ENCODE peak calls at places on chromosomes 7 and 10, in four cellular contexts. One of them, this sample, is unnamed.

GRCh38 chr7:138374119-138374693 is 85.9 kb upstream of the TRIM24 start:
- DNase-seq in IMR-90: no peak
- DNase-seq in A549: no peak
- DNase-seq in K562: peak
- DNase-seq in this sample: no peak

GRCh38 chr10:78621183-78621789 is 447.5 kb upstream of the ZMIZ1 start:
- DNase-seq in IMR-90: no peak
- DNase-seq in A549: no peak
- DNase-seq in K562: no peak
- DNase-seq in this sample: peak

GRCh38 chr10:76040107-76040829 is 608.8 kb downstream of the LRMDA start:
- DNase-seq in IMR-90: no peak
- DNase-seq in A549: no peak
- DNase-seq in K562: no peak
- DNase-seq in this sample: no peak

GRCh38 chr7:30041526-30042269 is 13.5 kb downstream of the PLEKHA8 start:
- DNase-seq in IMR-90: peak
- DNase-seq in A549: no peak
- DNase-seq in K562: no peak
- DNase-seq in this sample: no peak

GRCh38 chr10:80964955-80965614 is 427.4 kb downstream of the SH2D4B start:
- DNase-seq in IMR-90: no peak
- DNase-seq in A549: no peak
- DNase-seq in K562: no peak
- DNase-seq in this sample: no peak

GRCh38 chr10:84845628-84846261 is 517.4 kb downstream of the CCSER2 start:
- DNase-seq in IMR-90: no peak
- DNase-seq in A549: peak
- DNase-seq in K562: no peak
- DNase-seq in this sample: peak

GRCh38 chr10:114768394-114768786 is 53.2 kb upstream of the FHIP2A start:
- DNase-seq in IMR-90: no peak
- DNase-seq in A549: no peak
- DNase-seq in K562: no peak
- DNase-seq in this sample: no peak

GRCh38 chr10:48199580-48200377 is 74.7 kb downstream of the FRMPD2 start:
- DNase-seq in IMR-90: peak
- DNase-seq in A549: peak
- DNase-seq in K562: no peak
- DNase-seq in this sample: no peak

GRCh38 chr7:133207687-133208086 is 45.2 kb upstream of the EXOC4 start:
- DNase-seq in IMR-90: no peak
- DNase-seq in A549: peak
- DNase-seq in K562: peak
- DNase-seq in this sample: peak

GRCh38 chr7:25857376-25858067 is 294.5 kb upstream of the NFE2L3 start:
- DNase-seq in IMR-90: peak
- DNase-seq in A549: peak
- DNase-seq in K562: peak
- DNase-seq in this sample: no peak

GRCh38 chr7:104552102-104552501 is 223.7 kb downstream of the LHFPL3 start:
- DNase-seq in IMR-90: peak
- DNase-seq in A549: peak
- DNase-seq in K562: peak
- DNase-seq in this sample: peak

GRCh38 chr10:88897019-88897853 is 17.2 kb downstream of the STAMBPL1 start:
- DNase-seq in IMR-90: no peak
- DNase-seq in A549: peak
- DNase-seq in K562: no peak
- DNase-seq in this sample: peak

GRCh38 chr10:102230861-102231356 is 4.8 kb downstream of the ELOVL3 start:
- DNase-seq in IMR-90: no peak
- DNase-seq in A549: peak
- DNase-seq in K562: peak
- DNase-seq in this sample: no peak

GRCh38 chr10:47025540-47026300 is 114.5 kb downstream of the PTPN20 start:
- DNase-seq in IMR-90: peak
- DNase-seq in A549: no peak
- DNase-seq in K562: no peak
- DNase-seq in this sample: no peak

GRCh38 chr10:132679640-132680039 is 106.3 kb downstream of the NKX6-2 start:
- DNase-seq in IMR-90: no peak
- DNase-seq in A549: no peak
- DNase-seq in K562: no peak
- DNase-seq in this sample: no peak

GRCh38 chr10:119535837-119536507 is 6.5 kb downstream of the RGS10 start:
- DNase-seq in IMR-90: no peak
- DNase-seq in A549: no peak
- DNase-seq in K562: no peak
- DNase-seq in this sample: no peak

GRCh38 chr7:4799508-4800268 is 24.3 kb downstream of the AP5Z1 start:
- DNase-seq in IMR-90: no peak
- DNase-seq in A549: no peak
- DNase-seq in K562: peak
- DNase-seq in this sample: no peak

GRCh38 chr7:22185559-22185958 is 171.4 kb downstream of the RAPGEF5 start:
- DNase-seq in IMR-90: no peak
- DNase-seq in A549: no peak
- DNase-seq in K562: no peak
- DNase-seq in this sample: no peak

GRCh38 chr7:28432105-28432504 is 19.8 kb downstream of the CREB5 start:
- DNase-seq in IMR-90: no peak
- DNase-seq in A549: no peak
- DNase-seq in K562: no peak
- DNase-seq in this sample: no peak

GRCh38 chr10:101535949-101536348 is 52.1 kb downstream of the POLL start:
- DNase-seq in IMR-90: no peak
- DNase-seq in A549: no peak
- DNase-seq in K562: peak
- DNase-seq in this sample: no peak

GRCh38 chr7:102079140-102080002 is 207.3 kb upstream of the SH2B2 start:
- DNase-seq in IMR-90: no peak
- DNase-seq in A549: no peak
- DNase-seq in K562: peak
- DNase-seq in this sample: peak

GRCh38 chr10:1360581-1361164 is 304.5 kb downstream of the WDR37 start:
- DNase-seq in IMR-90: no peak
- DNase-seq in A549: no peak
- DNase-seq in K562: no peak
- DNase-seq in this sample: no peak

GRCh38 chr7:85114342-85114741 is 72.5 kb downstream of the SEMA3D start:
- DNase-seq in IMR-90: no peak
- DNase-seq in A549: no peak
- DNase-seq in K562: no peak
- DNase-seq in this sample: no peak

GRCh38 chr10:128097783-128098182 is 28.4 kb downstream of the MKI67 start:
- DNase-seq in IMR-90: no peak
- DNase-seq in A549: no peak
- DNase-seq in K562: no peak
- DNase-seq in this sample: no peak

GRCh38 chr10:36802523-36803153 is 322.8 kb upstream of the ANKRD30A start:
- DNase-seq in IMR-90: peak
- DNase-seq in A549: no peak
- DNase-seq in K562: no peak
- DNase-seq in this sample: no peak

GRCh38 chr7:133491319-133491718 is 238.4 kb downstream of the EXOC4 start:
- DNase-seq in IMR-90: no peak
- DNase-seq in A549: no peak
- DNase-seq in K562: no peak
- DNase-seq in this sample: no peak

DNA sequence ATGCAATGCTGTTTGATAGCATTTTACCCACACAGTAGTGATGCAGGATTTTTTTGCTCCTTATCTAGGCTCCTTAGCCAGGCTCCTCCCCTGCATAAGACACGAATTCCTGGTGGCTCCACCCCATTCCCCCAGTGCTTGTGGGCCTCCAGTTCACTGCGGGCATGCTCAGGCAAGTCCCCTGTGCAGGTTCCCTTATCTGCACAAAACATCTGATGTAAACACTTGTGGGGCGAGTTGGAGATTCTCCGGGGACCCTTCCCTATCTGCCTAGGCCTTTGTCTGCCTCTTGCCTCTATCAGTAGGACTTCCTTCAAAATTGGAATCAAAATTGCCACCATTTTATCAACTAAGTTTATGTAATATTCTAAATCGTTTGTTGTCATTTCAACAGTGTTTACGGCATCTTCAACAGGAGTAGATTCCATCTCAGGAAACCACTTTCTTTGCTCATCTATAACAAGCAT is 5.4 kb upstream of the STK17A start:
- DNase-seq in IMR-90: peak
- DNase-seq in A549: peak
- DNase-seq in K562: peak
- DNase-seq in this sample: no peak
- TF ChIP-seq MAZ in IMR-90: no peak
- TF ChIP-seq MAZ in A549: no peak
- TF ChIP-seq MAZ in K562: peak
- TF ChIP-seq MAZ in this sample: no peak

GRCh38 chr10:116201011-116201410 is 72.0 kb downstream of the GFRA1 start:
- DNase-seq in IMR-90: peak
- DNase-seq in A549: no peak
- DNase-seq in K562: no peak
- DNase-seq in this sample: no peak
- TF ChIP-seq MAZ in IMR-90: no peak
- TF ChIP-seq MAZ in A549: no peak
- TF ChIP-seq MAZ in K562: no peak
- TF ChIP-seq MAZ in this sample: no peak

GRCh38 chr10:125018576-125019143 is 76.7 kb downstream of the ZRANB1 start:
- DNase-seq in IMR-90: no peak
- DNase-seq in A549: no peak
- DNase-seq in K562: no peak
- DNase-seq in this sample: no peak
- TF ChIP-seq MAZ in IMR-90: no peak
- TF ChIP-seq MAZ in A549: no peak
- TF ChIP-seq MAZ in K562: no peak
- TF ChIP-seq MAZ in this sample: no peak

GRCh38 chr10:4013651-4014085 is 228.7 kb upstream of the KLF6 start:
- DNase-seq in IMR-90: no peak
- DNase-seq in A549: no peak
- DNase-seq in K562: no peak
- DNase-seq in this sample: no peak
- TF ChIP-seq MAZ in IMR-90: no peak
- TF ChIP-seq MAZ in A549: no peak
- TF ChIP-seq MAZ in K562: no peak
- TF ChIP-seq MAZ in this sample: no peak

DNA sequence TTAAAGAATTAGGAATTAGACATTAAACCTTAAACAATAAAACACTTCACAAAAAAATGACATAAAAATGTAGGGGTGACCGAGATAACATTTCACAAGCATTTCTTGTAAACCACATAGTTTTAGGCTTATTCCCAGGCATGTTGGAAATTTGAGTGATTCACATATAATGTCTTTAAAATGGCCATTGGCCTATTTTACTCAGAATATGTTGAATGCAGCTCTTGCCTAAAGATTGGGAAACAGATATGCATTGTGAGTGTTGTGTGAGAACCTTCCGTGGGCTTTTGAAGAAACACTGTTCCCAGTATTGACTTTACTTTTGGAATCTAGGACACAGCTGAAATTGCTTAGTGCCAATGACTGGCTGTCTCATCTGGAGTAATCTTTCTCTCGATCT is 79.6 kb downstream of the ARL5B start:
- DNase-seq in IMR-90: peak
- DNase-seq in A549: no peak
- DNase-seq in K562: no peak
- DNase-seq in this sample: no peak
- TF ChIP-seq MAZ in IMR-90: no peak
- TF ChIP-seq MAZ in A549: no peak
- TF ChIP-seq MAZ in K562: no peak
- TF ChIP-seq MAZ in this sample: no peak